ENCODE peak calls at places on chromosomes 4 and X, in five cellular contexts. C is AG04450, O is fibroblast of lung, B is heart left ventricle, L is tibial artery. I is an unnamed sample.
A peak's percentile ranks its signal among the peaks of the same experiment; 100 is the strongest.

GRCh38 chrX:105101378-105101777 is 119.1 kb downstream of the TEX13A start:
- DNase-seq in O (no peak), B (no peak), C (no peak), L (no peak), I (no peak)

GRCh38 chr4:99403380-99404194 is 31.6 kb downstream of the ADH7 start:
- DNase-seq in L (no peak), C (no peak), B (no peak), O (peak; percentile 79), I (peak; percentile 72)

GRCh38 chrX:25175171-25175570 is 159.4 kb upstream of the ARX start:
- DNase-seq in B (no peak), L (no peak), O (no peak), C (no peak), I (no peak)

GRCh38 chr4:90357117-90357710 is 230.0 kb downstream of the CCSER1 start:
- DNase-seq in L (no peak), O (peak; percentile 89), B (no peak), C (peak; percentile 26), I (peak; percentile 85)

GRCh38 chr4:173257732-173258717 is 76.1 kb downstream of the HMGB2 start:
- DNase-seq in B (peak; percentile 65), O (peak; percentile 83), C (peak; percentile 44), L (peak; percentile 48), I (peak; percentile 81)

GRCh38 chr4:119490335-119490734 is 138.3 kb downstream of the PDE5A start:
- DNase-seq in O (peak; percentile 66), L (no peak), B (no peak), C (no peak), I (peak; percentile 29)

GRCh38 chr4:117987464-117987863 is 46.8 kb upstream of the NDST3 start:
- DNase-seq in C (no peak), L (no peak), O (no peak), B (no peak), I (no peak)

GRCh38 chr4:140239311-140239710 is 85.3 kb upstream of the MAML3 start:
- DNase-seq in L (no peak), B (no peak), C (no peak), O (no peak), I (no peak)

GRCh38 chrX:9707306-9708015 is 58.2 kb downstream of the GPR143 start:
- DNase-seq in B (no peak), C (no peak), O (no peak), L (no peak), I (no peak)

GRCh38 chr4:102423375-102423774 is 77.8 kb upstream of the NFKB1 start:
- DNase-seq in C (no peak), B (no peak), L (no peak), O (no peak), I (no peak)

GRCh38 chrX:153549807-153550206 is 32.4 kb downstream of the ATP2B3 start:
- DNase-seq in O (no peak), L (no peak), B (no peak), C (no peak), I (no peak)

GRCh38 chr4:181662383-181662782 is 580.8 kb upstream of the TENM3 start:
- DNase-seq in O (peak; percentile 82), B (no peak), L (no peak), C (no peak), I (peak; percentile 68)

GRCh38 chr4:128289523-128290158 is 2.0 kb upstream of the PGRMC2 start:
- DNase-seq in L (no peak), C (no peak), B (no peak), O (no peak), I (no peak)

GRCh38 chrX:45011131-45011530 is 138.1 kb downstream of the KDM6A start:
- DNase-seq in L (no peak), B (no peak), O (no peak), C (no peak), I (peak; percentile 5)

GRCh38 chrX:136251042-136251991 is at the start of gene MAP7D3:
- DNase-seq in B (peak; percentile 86), O (peak; percentile 38), L (peak; percentile 52), C (no peak), I (peak; percentile 45)

GRCh38 chr4:3291411-3291968 is 1.3 kb upstream of the RGS12 start:
- DNase-seq in L (peak; percentile 38), O (no peak), B (no peak), C (no peak), I (no peak)

GRCh38 chrX:36683507-36683906 is 324.7 kb upstream of the FAM47C start:
- DNase-seq in O (no peak), C (no peak), B (no peak), L (no peak), I (no peak)

DNA sequence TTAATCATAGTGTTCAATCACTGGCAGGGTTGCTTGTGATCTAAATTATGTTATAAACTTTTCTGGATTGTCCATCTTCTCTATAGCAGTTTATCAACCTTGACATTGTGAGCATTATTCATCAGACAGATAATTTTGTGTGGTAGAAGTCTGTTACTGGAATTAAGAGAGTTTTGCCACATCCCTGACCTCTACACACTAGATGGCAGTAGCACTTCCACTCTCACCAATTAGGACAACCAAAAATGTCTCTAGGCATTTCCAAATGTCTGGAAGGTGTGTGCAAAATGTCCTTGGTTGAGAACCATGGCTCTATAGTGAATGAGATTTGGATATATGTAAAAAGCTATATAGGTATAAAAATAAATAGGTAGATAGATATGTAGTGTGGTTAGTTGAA is 324.1 kb upstream of the FAM47C start:
- DNase-seq in C (no peak), O (no peak), L (no peak), B (no peak), I (no peak)
- TF ChIP-seq CTCF in C (no peak), O (no peak), L (no peak), B (no peak), I (no peak)

DNA sequence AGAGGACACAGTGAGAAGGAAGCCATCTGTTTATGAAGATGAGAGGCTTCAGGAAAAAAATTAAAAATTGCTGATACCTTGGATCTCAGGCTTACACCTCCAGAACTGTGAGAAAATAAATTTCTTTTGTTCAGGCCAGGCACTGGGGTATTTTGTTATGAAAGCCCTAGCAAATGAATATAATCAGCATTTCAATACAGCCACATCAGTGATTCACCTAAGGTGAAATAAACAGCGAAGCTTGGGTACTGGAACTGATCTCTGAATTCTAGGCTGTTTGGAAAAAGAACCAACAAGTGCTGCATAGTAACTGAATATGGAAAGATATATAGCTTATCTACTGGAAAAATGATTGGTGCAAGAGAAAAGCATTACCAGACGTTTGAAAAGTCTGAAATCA is 88.5 kb downstream of the PDS5A start:
- DNase-seq in C (no peak), O (no peak), B (no peak), L (no peak), I (no peak)
- H3K4me3 ChIP-seq in C (no peak overlapping the region), O (no peak overlapping the region), B (no peak overlapping the region), L (no peak overlapping the region), I (no peak overlapping the region)

GRCh38 chrX:57918750-57919436 is 8.6 kb upstream of the ZXDA start:
- DNase-seq in O (peak; percentile 35), C (no peak), L (no peak), B (no peak), I (peak; percentile 51)
- TF ChIP-seq CTCF in O (peak; percentile 17), C (peak; percentile 52), L (peak; percentile 42), B (peak; percentile 37), I (peak; percentile 41)

GRCh38 chr4:144955104-144955503 is 142.9 kb downstream of the ANAPC10 start:
- DNase-seq in L (no peak), B (no peak), O (no peak), C (no peak), I (no peak)
- H3K4me3 ChIP-seq in L (no peak overlapping the region), B (no peak overlapping the region), O (no peak overlapping the region), C (no peak overlapping the region), I (no peak overlapping the region)

GRCh38 chr4:56215138-56215793 is 172.0 kb downstream of the AASDH start:
- DNase-seq in C (no peak), L (no peak), O (no peak), B (no peak), I (no peak)

GRCh38 chr4:56210397-56210796 is 176.9 kb downstream of the AASDH start:
- DNase-seq in L (no peak), B (no peak), O (no peak), C (no peak), I (no peak)

GRCh38 chr4:56213543-56213942 is 173.7 kb downstream of the AASDH start:
- DNase-seq in O (no peak), B (no peak), C (no peak), L (no peak), I (no peak)

GRCh38 chr4:56211202-56211601 is 176.1 kb downstream of the AASDH start:
- DNase-seq in B (no peak), L (no peak), C (no peak), O (no peak), I (no peak)

DNA sequence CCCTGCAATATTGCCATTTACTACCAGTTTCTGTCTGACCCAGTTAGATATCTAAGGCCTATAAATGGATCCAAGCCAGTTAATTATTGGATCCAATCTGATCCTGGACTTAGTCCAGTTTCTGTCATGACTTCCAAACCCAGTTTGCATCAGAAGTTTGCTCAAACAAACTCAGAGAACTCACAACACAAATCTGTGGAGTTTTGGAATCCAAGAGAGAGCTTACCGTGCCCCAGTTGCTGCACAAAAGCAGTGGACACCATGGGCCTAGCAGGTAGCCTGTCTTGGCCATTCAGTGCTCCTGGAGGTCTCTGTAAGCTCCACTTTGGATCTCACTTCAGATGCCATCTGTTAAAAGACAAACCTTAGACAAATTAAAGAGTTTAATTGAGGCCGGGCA is 174.5 kb downstream of the AASDH start:
- DNase-seq in O (no peak), B (no peak), C (no peak), L (no peak), I (no peak)
- TF ChIP-seq CTCF in O (no peak), B (no peak), C (no peak), L (no peak), I (no peak)

GRCh38 chrX:13759152-13759718 is 24.7 kb downstream of the OFD1 start:
- DNase-seq in L (no peak), B (no peak), C (no peak), O (no peak), I (no peak)
- H3K4me3 ChIP-seq in L (no peak overlapping the region), B (no peak overlapping the region), C (no peak overlapping the region), O (no peak overlapping the region), I (no peak overlapping the region)

GRCh38 chr4:137278431-137278830 is 253.9 kb downstream of the PCDH18 start:
- DNase-seq in L (no peak), B (no peak), O (no peak), C (no peak), I (peak; percentile 43)

GRCh38 chr4:137283737-137284136 is 248.6 kb downstream of the PCDH18 start:
- DNase-seq in O (peak; percentile 66), C (no peak), B (no peak), L (no peak), I (peak; percentile 61)
- TF ChIP-seq CTCF in O (peak; percentile 34), C (peak; percentile 42), B (no peak), L (peak; percentile 13), I (peak; percentile 44)

I was measured in cardiac fibroblast.